ENCODE peak calls at places on chromosomes 7 and 10, in six cellular contexts. One of them, this sample, is unnamed.

GRCh38 chr10:29543715-29544114 is 91.1 kb downstream of the SVIL start:
- DNase-seq in IMR-90: no peak
- DNase-seq in transverse colon: no peak
- DNase-seq in upper lobe of right lung: no peak
- DNase-seq in cardiac muscle cell: no peak
- DNase-seq in tibial artery: no peak
- DNase-seq in this sample: no peak

GRCh38 chr7:919924-920341 is 34.5 kb downstream of the ADAP1 start:
- DNase-seq in IMR-90: no peak
- DNase-seq in cardiac muscle cell: no peak
- DNase-seq in upper lobe of right lung: peak; percentile 39
- DNase-seq in transverse colon: peak; percentile 71
- DNase-seq in tibial artery: peak; percentile 15
- DNase-seq in this sample: peak; percentile 10

GRCh38 chr10:35643151-35643975 is 1.3 kb upstream of the FZD8 start:
- DNase-seq in cardiac muscle cell: peak; percentile 87
- DNase-seq in tibial artery: peak; percentile 78
- DNase-seq in transverse colon: peak; percentile 66
- DNase-seq in upper lobe of right lung: peak; percentile 88
- DNase-seq in IMR-90: peak; percentile 66
- DNase-seq in this sample: peak; percentile 66

GRCh38 chr7:140039896-140040295 is 22.9 kb downstream of the PARP12 start:
- DNase-seq in IMR-90: no peak
- DNase-seq in cardiac muscle cell: no peak
- DNase-seq in transverse colon: no peak
- DNase-seq in tibial artery: no peak
- DNase-seq in upper lobe of right lung: no peak
- DNase-seq in this sample: no peak

GRCh38 chr7:121447939-121448338 is 51.8 kb upstream of the FAM3C start:
- DNase-seq in transverse colon: no peak
- DNase-seq in tibial artery: no peak
- DNase-seq in cardiac muscle cell: no peak
- DNase-seq in upper lobe of right lung: no peak
- DNase-seq in IMR-90: no peak
- DNase-seq in this sample: no peak

GRCh38 chr7:112202819-112203218 is 3.4 kb downstream of the DOCK4 start:
- DNase-seq in tibial artery: peak; percentile 28
- DNase-seq in transverse colon: peak; percentile 23
- DNase-seq in cardiac muscle cell: no peak
- DNase-seq in upper lobe of right lung: no peak
- DNase-seq in IMR-90: no peak
- DNase-seq in this sample: peak; percentile 56

GRCh38 chr7:55099086-55099831 is 80.4 kb downstream of the EGFR start:
- DNase-seq in upper lobe of right lung: no peak
- DNase-seq in cardiac muscle cell: no peak
- DNase-seq in tibial artery: no peak
- DNase-seq in transverse colon: no peak
- DNase-seq in IMR-90: peak; percentile 44
- DNase-seq in this sample: no peak

GRCh38 chr7:45663167-45663921 is 89.2 kb downstream of the ADCY1 start:
- DNase-seq in upper lobe of right lung: no peak
- DNase-seq in transverse colon: peak; percentile 28
- DNase-seq in cardiac muscle cell: peak; percentile 30
- DNase-seq in tibial artery: no peak
- DNase-seq in IMR-90: peak; percentile 12
- DNase-seq in this sample: peak; percentile 32

GRCh38 chr10:101563007-101563406 is 25.1 kb downstream of the POLL start:
- DNase-seq in cardiac muscle cell: no peak
- DNase-seq in upper lobe of right lung: no peak
- DNase-seq in tibial artery: no peak
- DNase-seq in transverse colon: no peak
- DNase-seq in IMR-90: no peak
- DNase-seq in this sample: no peak

DNA sequence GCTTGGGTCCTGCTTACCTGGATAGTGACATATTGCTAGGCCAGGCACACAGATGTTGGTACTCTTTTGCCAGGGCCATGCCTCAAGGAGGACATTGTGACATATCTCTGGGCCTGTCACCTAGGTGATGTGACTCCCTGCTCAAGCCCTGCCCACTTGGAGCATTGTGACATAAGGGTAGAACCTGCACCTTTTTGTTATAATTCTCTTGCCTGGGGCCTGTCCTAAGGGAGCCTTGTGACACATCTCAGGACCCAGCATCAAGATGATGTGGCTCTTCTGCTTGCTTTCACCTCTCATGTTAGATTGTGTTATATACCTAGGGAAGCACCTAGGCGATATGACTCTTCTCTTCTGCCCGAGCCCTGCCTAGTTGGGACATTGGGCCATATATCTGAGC is 57.4 kb downstream of the ZNF736 start:
- DNase-seq in cardiac muscle cell: no peak
- DNase-seq in tibial artery: no peak
- DNase-seq in transverse colon: no peak
- DNase-seq in upper lobe of right lung: no peak
- DNase-seq in IMR-90: no peak
- DNase-seq in this sample: no peak
- H3K9me3 ChIP-seq in cardiac muscle cell: no peaks in the 10 kb centered on the region
- H3K9me3 ChIP-seq in tibial artery: no peaks in the 10 kb centered on the region
- H3K9me3 ChIP-seq in transverse colon: no peaks in the 10 kb centered on the region
- H3K9me3 ChIP-seq in upper lobe of right lung: peaks cover 11% of the 10 kb centered on the region
- H3K9me3 ChIP-seq in IMR-90: peaks cover 22% of the 10 kb centered on the region
- H3K9me3 ChIP-seq in this sample: peaks cover 3% of the 10 kb centered on the region

DNA sequence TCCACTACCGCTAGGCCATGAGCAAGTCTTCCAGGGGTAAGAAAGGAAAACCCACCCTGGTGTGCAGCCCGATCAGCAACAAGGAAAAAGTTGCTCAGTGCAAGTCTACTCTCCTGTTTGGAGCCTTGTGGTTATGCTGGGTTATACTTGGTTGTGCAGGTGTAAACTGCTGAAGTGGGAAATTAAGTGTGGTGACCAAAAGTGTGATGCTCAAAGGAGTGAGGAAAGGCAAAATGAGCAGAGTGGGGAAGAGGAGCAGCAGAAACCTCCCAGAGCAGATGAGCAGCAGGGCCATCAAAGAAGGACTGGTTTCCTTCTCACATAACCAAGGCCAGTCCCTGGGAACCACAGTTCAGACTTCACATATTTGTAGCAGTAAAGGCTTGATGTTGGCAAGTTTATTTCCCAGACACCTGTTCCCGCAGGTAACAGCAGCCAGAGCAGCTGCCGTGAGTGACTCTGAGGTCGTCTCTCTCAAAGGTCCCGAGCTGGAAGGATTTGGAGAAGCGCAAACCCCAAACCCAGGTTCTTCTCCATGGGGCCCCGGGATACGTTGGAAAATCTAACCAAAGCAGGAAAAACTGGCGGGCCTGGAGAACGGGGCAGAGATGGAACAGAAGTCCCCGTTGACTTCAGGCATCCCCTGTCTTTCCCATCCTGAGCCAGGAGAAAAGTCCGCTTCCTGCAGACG is 607 bp upstream of the SMO start:
- DNase-seq in cardiac muscle cell: no peak
- DNase-seq in upper lobe of right lung: no peak
- DNase-seq in IMR-90: no peak
- DNase-seq in tibial artery: no peak
- DNase-seq in transverse colon: no peak
- DNase-seq in this sample: no peak
- H3K4me3 ChIP-seq in cardiac muscle cell: peak overlapping the region; percentile 67
- H3K4me3 ChIP-seq in upper lobe of right lung: peak overlapping the region; percentile 59
- H3K4me3 ChIP-seq in IMR-90: peak overlapping the region; percentile 93
- H3K4me3 ChIP-seq in tibial artery: peak overlapping the region; percentile 63
- H3K4me3 ChIP-seq in transverse colon: peak overlapping the region; percentile 50
- H3K4me3 ChIP-seq in this sample: peak overlapping the region; percentile 86

DNA sequence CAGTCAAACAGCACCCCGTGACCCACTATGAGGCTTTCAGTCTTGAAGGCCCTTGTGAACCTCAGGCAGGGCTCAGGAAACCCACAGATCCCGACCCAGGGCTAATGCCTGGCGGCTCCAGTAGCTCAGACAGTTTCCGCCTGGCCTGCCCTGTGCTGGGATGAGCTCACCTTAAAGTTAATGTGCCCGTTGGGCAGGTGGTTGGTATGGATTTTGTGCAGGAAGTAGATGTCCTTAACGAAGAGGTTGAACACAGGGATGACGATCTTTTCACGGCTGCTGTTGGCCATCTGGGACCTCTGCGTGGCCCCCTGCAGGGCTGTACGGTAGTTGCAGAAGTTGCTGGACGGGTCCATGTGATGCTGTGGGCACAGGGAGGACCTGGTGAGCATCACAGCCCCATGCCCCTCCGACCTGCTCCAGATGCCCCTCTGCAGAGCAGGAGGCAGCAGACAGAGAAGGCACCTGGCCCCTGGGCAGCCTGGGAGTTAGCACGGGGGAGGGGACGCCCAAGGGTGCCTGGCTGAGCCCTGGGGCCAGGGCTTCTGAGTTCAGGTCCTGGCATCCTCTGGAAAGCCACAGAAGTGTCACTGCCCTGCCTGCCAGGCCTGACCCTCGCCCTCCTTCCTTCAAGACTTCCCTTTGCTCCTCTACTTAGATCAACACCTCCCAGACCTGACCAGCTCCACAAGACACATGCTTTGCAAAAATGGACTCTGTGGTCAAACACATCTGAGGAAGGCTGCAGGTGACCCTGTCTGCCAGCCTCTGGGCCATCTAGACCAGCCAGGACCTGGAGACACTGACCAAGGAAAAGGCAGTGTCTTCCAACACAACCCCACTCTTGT is 59.8 kb downstream of the CSGALNACT2 start:
- DNase-seq in upper lobe of right lung: peak; percentile 66
- DNase-seq in IMR-90: no peak
- DNase-seq in tibial artery: peak; percentile 14
- DNase-seq in transverse colon: no peak
- DNase-seq in cardiac muscle cell: no peak
- DNase-seq in this sample: peak; percentile 5
- TF ChIP-seq CTCF in upper lobe of right lung: peak; percentile 36
- TF ChIP-seq CTCF in IMR-90: peak; percentile 33
- TF ChIP-seq CTCF in tibial artery: no peak
- TF ChIP-seq CTCF in transverse colon: peak; percentile 9
- TF ChIP-seq CTCF in cardiac muscle cell: peak; percentile 51
- TF ChIP-seq CTCF in this sample: no peak

GRCh38 chr7:157792241-157792950 is 455.6 kb downstream of the DNAJB6 start:
- DNase-seq in IMR-90: no peak
- DNase-seq in transverse colon: no peak
- DNase-seq in tibial artery: no peak
- DNase-seq in upper lobe of right lung: no peak
- DNase-seq in cardiac muscle cell: no peak
- DNase-seq in this sample: no peak

GRCh38 chr7:157793973-157794763 is 457.4 kb downstream of the DNAJB6 start:
- DNase-seq in IMR-90: no peak
- DNase-seq in transverse colon: no peak
- DNase-seq in tibial artery: no peak
- DNase-seq in upper lobe of right lung: no peak
- DNase-seq in cardiac muscle cell: no peak
- DNase-seq in this sample: no peak

GRCh38 chr7:157791666-157792065 is 454.9 kb downstream of the DNAJB6 start:
- DNase-seq in tibial artery: no peak
- DNase-seq in IMR-90: no peak
- DNase-seq in transverse colon: no peak
- DNase-seq in cardiac muscle cell: no peak
- DNase-seq in upper lobe of right lung: no peak
- DNase-seq in this sample: no peak

GRCh38 chr7:157791261-157791660 is 454.5 kb downstream of the DNAJB6 start:
- DNase-seq in tibial artery: no peak
- DNase-seq in transverse colon: no peak
- DNase-seq in upper lobe of right lung: no peak
- DNase-seq in cardiac muscle cell: no peak
- DNase-seq in IMR-90: no peak
- DNase-seq in this sample: no peak

DNA sequence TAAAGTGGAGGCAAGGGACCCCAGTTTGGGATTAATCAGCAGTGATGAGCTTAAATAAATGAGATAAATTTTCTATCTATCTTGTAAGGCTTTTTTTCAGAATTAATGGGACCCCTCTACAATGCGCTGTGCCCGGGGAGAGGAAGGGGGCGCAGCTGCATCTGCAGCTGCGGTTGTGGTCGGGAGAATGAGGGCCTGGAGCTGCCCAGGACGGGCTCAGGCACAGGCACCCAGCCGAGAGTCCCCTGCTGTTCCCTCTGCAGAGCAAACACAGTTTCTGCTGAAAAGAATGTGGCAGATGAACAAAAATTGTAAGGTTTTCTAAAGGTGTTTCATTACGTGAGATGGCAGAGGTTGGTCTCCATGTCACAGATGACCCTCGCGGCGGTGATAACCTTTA is 456.1 kb downstream of the DNAJB6 start:
- DNase-seq in transverse colon: no peak
- DNase-seq in IMR-90: no peak
- DNase-seq in tibial artery: no peak
- DNase-seq in upper lobe of right lung: no peak
- DNase-seq in cardiac muscle cell: no peak
- DNase-seq in this sample: no peak
- H3K9me3 ChIP-seq in transverse colon: no peaks in the 10 kb centered on the region
- H3K9me3 ChIP-seq in IMR-90: peaks cover 61% of the 10 kb centered on the region
- H3K9me3 ChIP-seq in tibial artery: no peaks in the 10 kb centered on the region
- H3K9me3 ChIP-seq in upper lobe of right lung: no peaks in the 10 kb centered on the region
- H3K9me3 ChIP-seq in cardiac muscle cell: no peaks in the 10 kb centered on the region
- H3K9me3 ChIP-seq in this sample: no peaks in the 10 kb centered on the region

GRCh38 chr10:117860135-117860534 is 186.6 kb downstream of the RAB11FIP2 start:
- DNase-seq in cardiac muscle cell: no peak
- DNase-seq in upper lobe of right lung: no peak
- DNase-seq in IMR-90: no peak
- DNase-seq in transverse colon: no peak
- DNase-seq in tibial artery: no peak
- DNase-seq in this sample: no peak

GRCh38 chr10:117865945-117866344 is 180.8 kb downstream of the RAB11FIP2 start:
- DNase-seq in upper lobe of right lung: no peak
- DNase-seq in cardiac muscle cell: no peak
- DNase-seq in transverse colon: no peak
- DNase-seq in tibial artery: no peak
- DNase-seq in IMR-90: no peak
- DNase-seq in this sample: no peak

DNA sequence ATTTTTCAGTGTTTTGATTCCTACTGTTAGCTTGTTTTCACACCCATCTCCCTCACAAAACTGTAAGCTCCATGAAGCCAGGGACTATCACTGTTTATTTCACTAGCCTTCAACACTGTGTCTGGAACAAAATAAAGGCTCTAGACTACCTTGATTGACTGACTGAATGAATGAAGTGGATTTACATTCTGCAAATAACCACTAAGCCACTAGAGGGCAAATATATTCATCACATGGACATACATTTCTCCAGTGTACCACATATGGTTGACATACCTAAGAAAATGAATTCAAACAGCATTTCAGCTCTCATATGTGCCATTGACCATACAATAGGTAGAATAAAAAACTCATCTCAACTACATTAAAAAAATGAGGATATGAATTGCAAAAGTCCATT is 185.9 kb downstream of the RAB11FIP2 start:
- DNase-seq in transverse colon: no peak
- DNase-seq in upper lobe of right lung: no peak
- DNase-seq in tibial artery: no peak
- DNase-seq in IMR-90: peak; percentile 1
- DNase-seq in cardiac muscle cell: no peak
- DNase-seq in this sample: no peak
- H3K4me3 ChIP-seq in transverse colon: no peak overlapping the region
- H3K4me3 ChIP-seq in upper lobe of right lung: no peak overlapping the region
- H3K4me3 ChIP-seq in tibial artery: no peak overlapping the region
- H3K4me3 ChIP-seq in IMR-90: no peak overlapping the region
- H3K4me3 ChIP-seq in cardiac muscle cell: no peak overlapping the region
- H3K4me3 ChIP-seq in this sample: no peak overlapping the region